ENCODE peak calls at places on chromosomes 12 and 14, in eight cellular contexts. A is endodermal cell, E is H1, R is fibroblast of lung, V is mesendoderm, U is HCT116, O is astrocyte, K is GM23248. Z is an unnamed sample.

GRCh38 chr14:101564819-101565698 is 3.8 kb downstream of the DIO3 start:
- DNase-seq in V (peak; percentile 43), A (peak; percentile 81), R (no peak), E (peak; percentile 71), O (no peak), K (no peak), U (no peak), Z (no peak)

GRCh38 chr12:42589465-42590323 is at the start of gene PRICKLE1:
- DNase-seq in A (peak; percentile 80), O (peak; percentile 71), K (peak; percentile 86), V (peak; percentile 68), R (peak; percentile 81), U (no peak), E (peak; percentile 70), Z (peak; percentile 85)

GRCh38 chr14:26730929-26731618 is 133.2 kb upstream of the NOVA1 start:
- DNase-seq in A (peak; percentile 81), U (no peak), K (peak; percentile 30), R (peak; percentile 5), E (peak; percentile 59), V (peak; percentile 67), O (no peak), Z (peak; percentile 46)

GRCh38 chr12:103742349-103742784 is 98.7 kb downstream of the NT5DC3 start:
- DNase-seq in E (no peak), U (no peak), O (peak; percentile 10), V (no peak), A (no peak), K (peak; percentile 39), R (peak; percentile 25), Z (peak; percentile 28)

GRCh38 chr14:83044001-83044400 is 1510.3 kb upstream of the SEL1L start:
- DNase-seq in R (no peak), K (no peak), A (no peak), V (peak; percentile 88), E (no peak), U (no peak), O (no peak), Z (no peak)

GRCh38 chr12:1796515-1797010 is 23.8 kb upstream of the LRTM2 start:
- DNase-seq in A (no peak), V (peak; percentile 50), O (no peak), R (no peak), U (no peak), K (peak; percentile 66), E (peak; percentile 61), Z (no peak)

GRCh38 chr14:61642246-61642982 is 52.9 kb upstream of the HIF1A start:
- DNase-seq in U (no peak), K (peak; percentile 90), A (no peak), V (no peak), E (no peak), O (peak; percentile 31), R (peak; percentile 46), Z (peak; percentile 94)

GRCh38 chr14:28488658-28489057 is 277.9 kb upstream of the FOXG1 start:
- DNase-seq in A (no peak), K (no peak), O (no peak), R (no peak), E (no peak), V (no peak), U (no peak), Z (peak; percentile 4)

GRCh38 chr12:67515679-67516363 is 132.7 kb upstream of the DYRK2 start:
- DNase-seq in K (no peak), R (peak; percentile 64), U (no peak), E (no peak), O (peak; percentile 69), A (peak; percentile 47), V (no peak), Z (peak; percentile 7)

GRCh38 chr12:48903982-48904411 is 21.3 kb downstream of the FKBP11 start:
- DNase-seq in U (peak; percentile 52), O (peak; percentile 81), A (peak; percentile 98), E (peak; percentile 95), R (peak; percentile 86), K (peak; percentile 82), V (peak; percentile 97), Z (peak; percentile 90)

GRCh38 chr14:22979748-22980392 is 2.5 kb downstream of the AJUBA start:
- DNase-seq in A (no peak), K (peak; percentile 23), U (no peak), E (no peak), O (no peak), R (no peak), V (no peak), Z (peak; percentile 49)

GRCh38 chr14:73457935-73458218 is 469 bp downstream of the NUMB start:
- DNase-seq in K (no peak), A (no peak), R (no peak), E (no peak), U (no peak), V (no peak), O (no peak), Z (no peak)

DNA sequence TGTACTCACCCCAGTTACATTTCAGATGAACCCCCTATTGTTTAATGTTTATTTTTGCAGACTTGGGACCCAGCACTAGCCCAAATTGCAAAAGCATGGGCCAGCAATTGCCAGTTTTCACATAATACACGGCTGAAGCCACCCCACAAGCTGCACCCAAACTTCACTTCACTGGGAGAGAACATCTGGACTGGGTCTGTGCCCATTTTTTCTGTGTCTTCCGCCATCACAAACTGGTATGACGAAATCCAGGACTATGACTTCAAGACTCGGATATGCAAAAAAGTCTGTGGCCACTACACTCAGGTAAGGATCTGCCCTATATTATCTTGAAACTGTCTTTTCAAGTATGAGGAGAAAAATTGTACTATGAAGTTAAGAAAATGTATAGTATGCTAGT is 1.2 kb downstream of the GLIPR1 start:
- DNase-seq in U (no peak), E (no peak), O (peak; percentile 71), K (peak; percentile 75), V (no peak), R (peak; percentile 78), A (no peak), Z (peak; percentile 60)
- H3K4me3 ChIP-seq in U (no peak overlapping the region), E (no peak overlapping the region), O (peak overlapping the region; percentile 95), K (peak overlapping the region; percentile 86), V (no peak overlapping the region), R (peak overlapping the region; percentile 39), A (no peak overlapping the region), Z (peak overlapping the region; percentile 87)

GRCh38 chr12:102023343-102023930 is 38.4 kb downstream of the WASHC3 start:
- DNase-seq in O (peak; percentile 86), U (no peak), A (no peak), K (peak; percentile 65), E (no peak), R (peak; percentile 86), V (peak; percentile 26), Z (peak; percentile 71)

GRCh38 chr12:102022286-102022685 is 39.5 kb downstream of the WASHC3 start:
- DNase-seq in V (no peak), E (no peak), O (no peak), U (no peak), A (no peak), K (no peak), R (no peak), Z (no peak)

GRCh38 chr12:102024765-102025164 is 37.0 kb downstream of the WASHC3 start:
- DNase-seq in V (no peak), E (no peak), K (no peak), A (no peak), U (no peak), O (no peak), R (no peak), Z (peak; percentile 47)

GRCh38 chr12:102026728-102027127 is 35.1 kb downstream of the WASHC3 start:
- DNase-seq in K (no peak), R (no peak), E (no peak), O (no peak), A (peak; percentile 53), V (peak; percentile 33), U (no peak), Z (no peak)

DNA sequence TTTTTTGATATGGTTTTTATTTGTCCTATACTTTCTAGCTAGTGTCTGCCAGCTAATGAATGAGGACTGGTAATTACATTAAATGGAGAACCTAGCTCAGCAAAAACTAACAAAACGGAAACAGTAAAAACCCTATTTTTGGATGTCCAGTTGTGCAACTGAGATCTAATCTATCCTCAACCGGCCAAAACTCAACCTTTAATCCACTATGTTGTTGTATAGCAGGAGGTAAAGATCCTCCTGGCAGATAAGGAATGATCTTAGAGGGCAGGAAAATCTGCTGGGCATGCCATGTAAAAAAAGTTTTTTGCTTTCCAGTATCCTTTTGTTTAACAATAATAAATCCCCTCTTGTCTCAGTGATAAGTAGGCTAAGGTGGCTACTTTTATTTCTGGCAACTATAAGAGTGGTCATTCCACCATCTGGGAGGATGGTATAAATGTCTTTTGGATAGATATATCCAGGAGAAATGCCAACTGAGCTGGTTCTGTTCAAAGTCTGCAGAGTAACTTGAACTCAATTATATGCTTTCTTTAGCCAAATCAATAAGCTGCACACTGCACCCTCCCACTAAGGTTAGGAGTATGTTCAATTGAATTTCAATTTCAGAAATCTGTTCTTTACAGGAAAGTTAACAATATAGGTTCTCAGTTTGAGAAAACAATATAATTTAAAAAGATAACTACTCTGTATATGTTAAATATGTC is 40.1 kb downstream of the WASHC3 start:
- DNase-seq in V (no peak), O (no peak), E (no peak), K (no peak), A (no peak), R (no peak), U (no peak), Z (no peak)
- H3K4me1 ChIP-seq in V (no peaks in the 10 kb centered on the region), O (no peaks in the 10 kb centered on the region), E (no peaks in the 10 kb centered on the region), K (peaks cover 10% of the 10 kb centered on the region), A (no peaks in the 10 kb centered on the region), R (no peaks in the 10 kb centered on the region), U (no peaks in the 10 kb centered on the region), Z (peaks cover 40% of the 10 kb centered on the region)

DNA sequence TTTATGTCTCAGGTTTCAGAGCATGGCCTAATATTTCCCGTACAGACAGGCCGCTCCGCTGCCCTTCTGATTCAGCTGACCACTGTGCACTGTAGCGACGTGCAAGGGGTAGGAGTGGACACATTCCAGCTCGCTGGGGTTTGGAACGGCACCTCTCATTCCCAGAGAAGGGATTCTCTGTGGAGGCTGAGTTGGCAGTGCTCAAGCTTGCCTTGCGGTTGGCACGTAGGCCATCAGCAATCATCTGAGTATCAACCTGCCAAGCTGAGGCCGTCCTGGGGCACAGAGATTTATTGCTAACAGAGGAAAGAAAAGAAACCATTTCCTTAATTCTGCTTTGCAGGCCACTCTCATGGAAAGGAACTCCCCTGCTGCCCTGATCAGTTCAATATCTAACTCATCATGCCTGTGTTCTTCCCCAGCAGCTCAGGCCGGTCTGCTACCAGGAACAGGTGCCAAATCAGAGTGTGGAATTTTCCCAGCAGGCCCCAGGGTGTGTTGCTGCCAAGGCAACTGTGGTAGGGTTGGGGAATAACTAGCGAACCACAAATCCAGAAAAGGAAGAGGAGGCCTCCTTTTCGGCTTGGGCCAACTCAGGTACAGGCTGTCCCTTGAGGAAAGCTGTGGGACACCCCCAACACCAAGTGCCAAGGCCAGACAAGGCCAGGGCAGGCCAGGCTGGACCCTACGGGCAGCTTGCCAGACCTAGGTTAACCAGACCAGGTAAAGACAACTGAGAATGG is 92.5 kb downstream of the SSPN start:
- DNase-seq in E (no peak), K (no peak), A (no peak), R (peak; percentile 95), V (no peak), O (peak; percentile 94), U (no peak), Z (no peak)
- H3K9ac ChIP-seq in E (no peak overlapping the region), K (no peak overlapping the region), A (no peak overlapping the region), R (no peak overlapping the region), V (no peak overlapping the region), O (no peak overlapping the region), U (no peak overlapping the region), Z (no peak overlapping the region)

DNA sequence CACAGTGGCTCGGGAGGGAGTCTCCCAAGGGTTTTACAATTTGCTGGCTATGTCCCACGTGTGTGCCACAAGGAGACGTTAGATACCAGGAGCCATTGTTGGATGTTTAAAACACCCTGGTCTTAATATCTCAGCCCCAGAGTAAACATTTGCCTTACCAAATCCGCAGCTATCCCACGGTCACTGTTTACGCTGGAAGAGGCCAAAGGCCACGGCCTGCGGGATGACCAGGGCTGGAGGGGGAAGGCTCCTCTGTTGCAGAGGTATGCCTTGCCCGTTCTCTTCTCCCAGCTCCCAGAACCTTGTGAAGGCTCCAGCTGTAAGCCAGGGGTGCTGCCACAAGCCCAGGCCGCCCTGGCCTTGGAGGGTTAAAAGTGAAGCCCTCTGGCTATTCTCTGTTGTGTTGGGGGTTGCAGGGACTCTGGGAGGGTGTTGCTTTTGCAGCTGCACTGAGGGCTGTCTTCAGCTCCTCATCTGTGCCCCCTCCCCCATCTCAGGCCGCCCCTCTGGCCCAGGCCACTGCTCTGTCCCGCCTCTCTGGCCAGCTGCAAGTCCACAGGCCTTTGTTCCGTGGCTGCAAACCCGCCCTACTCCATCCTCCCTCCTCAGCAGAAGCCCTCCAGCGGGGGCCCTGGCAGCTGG is 2.4 kb downstream of the PLEKHG3 start:
- DNase-seq in E (no peak), R (no peak), V (peak; percentile 71), O (no peak), K (no peak), U (no peak), A (peak; percentile 81), Z (no peak)
- H3K4me3 ChIP-seq in E (peak overlapping the region; percentile 9), R (no peak overlapping the region), V (no peak overlapping the region), O (peak overlapping the region; percentile 76), K (no peak overlapping the region), U (peak overlapping the region; percentile 4), A (peak overlapping the region; percentile 89), Z (no peak overlapping the region)